ENCODE peak calls at places on chromosome 14, in seven cellular contexts. N is CD8-positive, alpha-beta T cell; T is endodermal cell; B is WERI-Rb-1; I is Karpas-422; G is tibial artery; U is transverse colon. Z is an unnamed sample.

GRCh38 chr14:55819610-55820304 is 239.8 kb downstream of the KTN1 start:
- DNase-seq in N (no peak), T (no peak), B (no peak), I (no peak), G (no peak), U (no peak), Z (no peak)

GRCh38 chr14:67987596-67987995 is 168.0 kb downstream of the RAD51B start:
- DNase-seq in N (no peak), T (no peak), B (no peak), I (no peak), G (no peak), U (no peak), Z (no peak)

GRCh38 chr14:92687681-92688433 is 60.6 kb downstream of the LGMN start:
- DNase-seq in N (no peak), T (peak; percentile 79), B (peak; percentile 88), I (no peak), G (no peak), U (no peak), Z (peak; percentile 57)

GRCh38 chr14:73057939-73058223 is 453 bp upstream of the RBM25 start:
- DNase-seq in N (no peak), T (no peak), B (no peak), I (no peak), G (no peak), U (no peak), Z (no peak)

GRCh38 chr14:34931206-34931605 is 51.6 kb upstream of the SRP54 start:
- DNase-seq in N (peak; percentile 60), T (no peak), B (no peak), I (no peak), G (no peak), U (peak; percentile 20), Z (no peak)

GRCh38 chr14:70821916-70822705 is 12.8 kb upstream of the MAP3K9 start:
- DNase-seq in N (peak; percentile 49), T (peak; percentile 82), B (peak; percentile 66), I (peak; percentile 69), G (peak; percentile 36), U (peak; percentile 58), Z (peak; percentile 75)

GRCh38 chr14:73342670-73343069 is 105.4 kb downstream of the PAPLN start:
- DNase-seq in N (no peak), T (no peak), B (no peak), I (no peak), G (no peak), U (no peak), Z (no peak)

GRCh38 chr14:76422662-76423061 is 46.7 kb downstream of the ESRRB start:
- DNase-seq in N (no peak), T (no peak), B (no peak), I (no peak), G (no peak), U (no peak), Z (no peak)

GRCh38 chr14:24852312-24853060 is 197.5 kb downstream of the STXBP6 start:
- DNase-seq in N (no peak), T (no peak), B (no peak), I (no peak), G (no peak), U (peak; percentile 54), Z (no peak)

GRCh38 chr14:44962573-44963528 is 861 bp downstream of the TOGARAM1 start:
- DNase-seq in N (no peak), T (no peak), B (peak; percentile 8), I (peak; percentile 88), G (peak; percentile 48), U (peak; percentile 54), Z (peak; percentile 64)

GRCh38 chr14:106277503-106277902 is 751.1 kb downstream of the TMEM121 start:
- DNase-seq in N (no peak), T (no peak), B (no peak), I (no peak), G (no peak), U (peak; percentile 18), Z (peak; percentile 43)

GRCh38 chr14:32368107-32368506 is 39.0 kb downstream of the AKAP6 start:
- DNase-seq in N (no peak), T (no peak), B (no peak), I (no peak), G (no peak), U (no peak), Z (no peak)

GRCh38 chr14:21044106-21044618 is 2.0 kb downstream of the RNASE7 start:
- DNase-seq in N (no peak), T (no peak), B (peak; percentile 56), I (no peak), G (no peak), U (peak; percentile 37), Z (no peak)

GRCh38 chr14:36394593-36394992 is 74.2 kb upstream of the MBIP start:
- DNase-seq in N (no peak), T (no peak), B (no peak), I (no peak), G (no peak), U (no peak), Z (no peak)

GRCh38 chr14:92990456-92991430 is 67.8 kb downstream of the CHGA start:
- DNase-seq in N (no peak), T (no peak), B (peak; percentile 39), I (no peak), G (no peak), U (no peak), Z (no peak)

GRCh38 chr14:54172562-54172961 is 215.9 kb upstream of the BMP4 start:
- DNase-seq in N (no peak), T (no peak), B (no peak), I (no peak), G (peak; percentile 26), U (no peak), Z (no peak)

DNA sequence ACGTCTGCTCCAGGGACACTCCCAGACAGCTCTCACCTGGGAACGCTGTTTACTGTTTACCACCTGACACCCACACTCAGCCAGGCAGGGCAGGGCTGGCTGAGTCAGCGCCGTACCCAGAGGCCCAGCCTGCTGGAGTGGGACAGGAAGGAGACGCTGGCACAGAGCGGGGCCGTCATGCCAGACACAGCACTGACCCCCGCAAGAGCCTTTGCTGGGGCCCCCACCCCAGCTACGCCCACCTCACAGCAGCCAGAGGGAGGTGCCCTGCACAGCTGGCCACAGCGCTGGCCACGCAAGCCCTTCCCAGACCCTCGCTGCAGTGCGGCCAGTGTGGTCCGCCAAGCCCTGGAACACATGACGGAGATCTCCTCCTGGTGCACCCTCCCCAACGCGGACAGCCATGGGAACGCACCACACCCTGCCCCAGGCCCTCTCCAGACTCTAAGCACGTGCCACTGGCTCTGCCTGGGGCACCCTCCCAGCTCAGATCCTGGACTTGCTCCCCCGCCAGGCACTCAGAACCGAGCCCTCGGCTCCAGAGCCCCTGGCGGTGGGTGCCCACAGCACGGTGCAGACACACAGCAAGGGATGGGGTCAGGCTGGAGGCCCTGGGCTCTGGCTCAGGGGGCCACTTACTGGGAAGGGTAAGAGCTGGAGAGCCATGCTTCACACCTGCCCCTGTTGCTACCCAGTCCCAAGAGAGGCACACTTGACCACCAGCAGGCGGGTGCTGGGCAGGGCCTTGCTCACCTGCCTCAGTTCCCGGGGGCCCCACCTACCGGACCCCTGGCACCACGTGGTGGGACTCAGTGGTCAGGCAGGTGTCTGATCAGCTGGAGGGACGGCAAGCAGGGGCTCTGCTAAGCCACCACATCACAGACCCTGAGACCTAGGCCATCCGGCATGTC is 5.6 kb downstream of the AHNAK2 start:
- DNase-seq in N (no peak), T (peak; percentile 72), B (peak; percentile 6), I (no peak), G (peak; percentile 89), U (peak; percentile 84), Z (peak; percentile 89)
- H3K27ac ChIP-seq in N (no peak overlapping the region), T (no peak overlapping the region), B (no peak overlapping the region), I (no peak overlapping the region), G (peak overlapping the region; percentile 97), U (peak overlapping the region; percentile 92), Z (peak overlapping the region; percentile 55)

DNA sequence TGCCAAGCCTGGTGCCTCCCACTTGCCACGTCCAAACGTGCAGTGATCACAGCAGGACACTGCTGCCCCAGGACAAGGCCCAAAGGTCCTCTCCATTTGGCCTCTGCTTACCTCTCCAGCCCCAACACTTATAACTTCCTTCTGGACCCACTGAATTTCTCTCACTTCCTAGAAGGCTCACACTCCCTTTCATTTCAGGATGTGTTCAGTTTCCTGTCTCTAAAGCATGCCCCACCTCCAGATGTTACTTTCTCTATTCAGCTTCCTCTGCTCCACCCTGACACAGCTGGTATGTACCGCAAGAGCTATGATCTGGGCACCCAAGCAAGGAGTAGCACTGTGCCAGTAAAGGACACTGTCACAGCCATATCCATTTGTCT is 33.0 kb downstream of the CDKL1 start:
- DNase-seq in N (peak; percentile 59), T (no peak), B (no peak), I (peak; percentile 79), G (no peak), U (peak; percentile 48), Z (no peak)
- H3K4me3 ChIP-seq in N (peak overlapping the region; percentile 60), T (no peak overlapping the region), B (no peak overlapping the region), I (peak overlapping the region; percentile 49), G (peak overlapping the region; percentile 27), U (peak overlapping the region; percentile 9), Z (peak overlapping the region; percentile 25)

GRCh38 chr14:22560638-22561365 is 28.2 kb downstream of the DAD1 start:
- DNase-seq in N (peak; percentile 22), T (no peak), B (no peak), I (no peak), G (no peak), U (no peak), Z (no peak)
- H3K27ac ChIP-seq in N (peak overlapping the region; percentile 61), T (no peak overlapping the region), B (no peak overlapping the region), I (no peak overlapping the region), G (no peak overlapping the region), U (peak overlapping the region; percentile 85), Z (peak overlapping the region; percentile 78)

GRCh38 chr14:98913967-98914620 is 357.9 kb downstream of the BCL11B start:
- DNase-seq in N (no peak), T (no peak), B (no peak), I (no peak), G (no peak), U (no peak), Z (no peak)

GRCh38 chr14:98915625-98916024 is 356.4 kb downstream of the BCL11B start:
- DNase-seq in N (no peak), T (no peak), B (no peak), I (no peak), G (no peak), U (no peak), Z (no peak)

GRCh38 chr14:98916036-98916435 is 356.0 kb downstream of the BCL11B start:
- DNase-seq in N (no peak), T (no peak), B (no peak), I (no peak), G (no peak), U (no peak), Z (no peak)

GRCh38 chr14:98909251-98909944 is 362.6 kb downstream of the BCL11B start:
- DNase-seq in N (no peak), T (no peak), B (no peak), I (no peak), G (no peak), U (no peak), Z (peak; percentile 74)

DNA sequence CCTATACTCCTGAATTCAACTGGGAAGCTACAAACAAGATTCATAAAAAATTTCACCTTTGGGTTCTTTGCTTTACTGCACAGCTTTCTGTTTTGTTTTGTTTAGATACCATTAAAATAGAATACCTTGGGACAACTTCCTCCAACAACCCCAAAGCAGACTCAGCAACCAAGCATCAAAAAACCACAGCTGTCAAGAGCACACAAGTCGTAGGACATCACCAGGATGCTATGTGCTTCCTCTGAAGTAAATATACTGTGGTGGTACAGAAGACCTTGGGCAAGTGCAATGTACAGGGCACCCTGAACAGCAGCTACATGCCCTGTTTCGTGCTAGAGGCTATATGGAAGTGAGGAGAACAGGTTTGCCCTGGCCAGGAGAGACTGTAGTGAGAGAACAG is 359.3 kb downstream of the BCL11B start:
- DNase-seq in N (peak; percentile 32), T (no peak), B (no peak), I (no peak), G (no peak), U (no peak), Z (no peak)
- H3K4me3 ChIP-seq in N (no peak overlapping the region), T (no peak overlapping the region), B (no peak overlapping the region), I (no peak overlapping the region), G (no peak overlapping the region), U (no peak overlapping the region), Z (no peak overlapping the region)

Z was measured in Peyer's patch.